ENCODE peak calls at places on chromosome 9, in four cellular contexts. R, Q, X and Y are unnamed samples.

GRCh38 chr9:130948266-130948665 is 9.2 kb upstream of the FIBCD1 start:
- DNase-seq in R (no peak), Q (no peak), X (peak), Y (no peak)

GRCh38 chr9:88993871-88994819 is 2.9 kb downstream of the S1PR3 start:
- DNase-seq in R (no peak), Q (no peak), X (no peak), Y (no peak)

GRCh38 chr9:28234899-28235277 is 661.6 kb upstream of the C9orf72 start:
- DNase-seq in R (no peak), Q (no peak), X (no peak), Y (no peak)

GRCh38 chr9:129994947-129995346 is 48.0 kb downstream of the FNBP1 start:
- DNase-seq in R (no peak), Q (no peak), X (no peak), Y (peak)

GRCh38 chr9:116327702-116328440 is 174.3 kb downstream of the PAPPA start:
- DNase-seq in R (no peak), Q (no peak), X (no peak), Y (no peak)

GRCh38 chr9:123990427-123990826 is 21.1 kb upstream of the LHX2 start:
- DNase-seq in R (no peak), Q (no peak), X (no peak), Y (no peak)

GRCh38 chr9:107137495-107138202 is 145.4 kb upstream of the RAD23B start:
- DNase-seq in R (no peak), Q (peak), X (peak), Y (peak)

GRCh38 chr9:10876333-10876732 is 263.5 kb upstream of the PTPRD start:
- DNase-seq in R (no peak), Q (no peak), X (no peak), Y (peak)

GRCh38 chr9:73039253-73039915 is 86.5 kb upstream of the ALDH1A1 start:
- DNase-seq in R (no peak), Q (no peak), X (no peak), Y (peak)

GRCh38 chr9:134243778-134244467 is 79.6 kb upstream of the RNU6ATAC start:
- DNase-seq in R (peak), Q (no peak), X (no peak), Y (no peak)

GRCh38 chr9:118522093-118523028 is 818.2 kb downstream of the TLR4 start:
- DNase-seq in R (peak), Q (peak), X (no peak), Y (peak)

GRCh38 chr9:17531642-17532254 is 47.1 kb upstream of the SH3GL2 start:
- DNase-seq in R (no peak), Q (peak), X (peak), Y (peak)

GRCh38 chr9:84141762-84142370 is 161.3 kb downstream of the RMI1 start:
- DNase-seq in R (no peak), Q (no peak), X (no peak), Y (no peak)

GRCh38 chr9:136720251-136720886 is 8.0 kb downstream of the DIPK1B start:
- DNase-seq in R (no peak), Q (no peak), X (no peak), Y (peak)

GRCh38 chr9:37026085-37026935 is 7.8 kb downstream of the PAX5 start:
- DNase-seq in R (no peak), Q (no peak), X (no peak), Y (no peak)

GRCh38 chr9:68979538-68980314 is 34.2 kb downstream of the PRKACG start:
- DNase-seq in R (no peak), Q (no peak), X (no peak), Y (no peak)

GRCh38 chr9:109245300-109245897 is 75.5 kb downstream of the EPB41L4B start:
- DNase-seq in R (no peak), Q (no peak), X (no peak), Y (peak)

GRCh38 chr9:125544988-125545651 is 161.9 kb downstream of the MAPKAP1 start:
- DNase-seq in R (no peak), Q (no peak), X (no peak), Y (peak)

GRCh38 chr9:69932901-69933300 is 110.7 kb upstream of the MAMDC2 start:
- DNase-seq in R (no peak), Q (peak), X (no peak), Y (peak)

GRCh38 chr9:133781828-133782135 is 43.6 kb upstream of the SARDH start:
- DNase-seq in R (no peak), Q (no peak), X (no peak), Y (no peak)

GRCh38 chr9:95047452-95048224 is 269.9 kb downstream of the FANCC start:
- DNase-seq in R (no peak), Q (no peak), X (no peak), Y (no peak)
- H3K9ac ChIP-seq in R (no peak), Q (no peak), X (no peak), Y (no peak)

DNA sequence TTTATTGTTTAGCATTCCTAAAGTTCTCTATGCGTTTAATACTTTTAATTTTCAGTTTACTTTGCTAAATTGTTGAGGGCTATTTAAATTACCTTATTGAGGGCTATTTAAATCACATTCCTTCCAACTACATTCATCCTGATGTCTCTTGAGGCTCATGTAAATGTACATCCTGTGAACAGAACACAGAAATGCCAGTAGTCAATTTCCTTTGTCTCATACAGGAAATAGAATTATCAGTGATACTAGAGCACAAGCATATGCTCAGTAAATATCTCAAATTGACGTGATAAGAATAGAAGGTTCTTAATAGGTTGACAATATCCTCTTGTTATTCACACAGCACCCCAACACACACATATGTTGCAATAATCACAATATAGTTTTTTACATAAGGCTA is 449.0 kb downstream of the CYLC2 start:
- DNase-seq in R (no peak), Q (no peak), X (no peak), Y (no peak)
- H2AFZ ChIP-seq in R (no peak), Q (no peak), X (no peak), Y (no peak)

GRCh38 chr9:95045751-95046150 is 271.8 kb downstream of the FANCC start:
- DNase-seq in R (no peak), Q (no peak), X (no peak), Y (no peak)

GRCh38 chr9:95053611-95054440 is 263.7 kb downstream of the FANCC start:
- DNase-seq in R (no peak), Q (no peak), X (no peak), Y (no peak)

GRCh38 chr9:95044731-95045508 is 272.6 kb downstream of the FANCC start:
- DNase-seq in R (no peak), Q (no peak), X (no peak), Y (no peak)

GRCh38 chr9:95048225-95049087 is 269.1 kb downstream of the FANCC start:
- DNase-seq in R (no peak), Q (peak), X (peak), Y (peak)

DNA sequence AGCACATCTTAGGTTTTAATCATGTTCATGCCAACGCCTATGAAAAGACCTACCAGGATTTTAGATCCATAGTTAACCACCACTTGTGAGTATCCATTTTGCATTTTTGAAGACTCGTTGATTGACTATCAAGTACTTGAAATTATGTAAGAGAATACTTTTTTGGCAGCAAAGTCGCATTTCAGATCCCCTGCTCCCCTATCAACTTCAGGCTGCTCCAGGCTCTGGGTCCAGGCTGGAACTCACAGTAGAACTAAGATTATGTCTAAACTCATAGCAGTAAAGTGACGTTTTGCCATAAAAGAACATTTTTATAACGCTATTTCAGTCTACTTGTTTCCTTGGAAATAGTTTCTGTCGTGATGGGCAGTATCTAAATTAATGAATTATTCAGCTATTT is 267.7 kb downstream of the FANCC start:
- DNase-seq in R (no peak), Q (no peak), X (peak), Y (no peak)
- TF ChIP-seq MYC in R (no peak), Q (no peak), X (no peak), Y (no peak)

GRCh38 chr9:99074902-99075245 is 30.0 kb upstream of the TGFBR1 start:
- DNase-seq in R (no peak), Q (no peak), X (no peak), Y (no peak)

GRCh38 chr9:99076483-99077171 is 28.3 kb upstream of the TGFBR1 start:
- DNase-seq in R (no peak), Q (no peak), X (peak), Y (no peak)

GRCh38 chr9:99073985-99074901 is 30.7 kb upstream of the TGFBR1 start:
- DNase-seq in R (no peak), Q (no peak), X (peak), Y (no peak)

GRCh38 chr9:99075246-99075912 is 29.5 kb upstream of the TGFBR1 start:
- DNase-seq in R (no peak), Q (no peak), X (peak), Y (no peak)

DNA sequence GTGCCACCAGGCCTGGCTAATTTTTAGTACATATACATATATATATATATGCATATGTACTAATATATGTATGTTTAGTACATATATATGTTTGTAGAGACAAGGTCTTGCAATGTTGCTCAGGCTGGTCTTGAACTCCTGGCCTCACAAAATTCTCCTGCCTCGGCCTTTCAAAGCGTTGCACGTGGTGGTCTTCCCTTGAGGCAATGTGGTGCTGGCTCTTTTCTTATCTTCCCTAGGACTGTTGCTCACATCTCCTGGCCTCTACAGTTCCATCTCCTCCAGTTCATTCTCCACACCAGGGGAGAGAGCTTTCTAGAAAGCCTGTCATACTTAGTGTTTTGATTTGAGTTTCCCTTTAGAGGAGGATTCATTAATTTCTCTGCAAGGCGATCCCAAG is 28.9 kb upstream of the TGFBR1 start:
- DNase-seq in R (no peak), Q (no peak), X (no peak), Y (no peak)
- H3K9ac ChIP-seq in R (no peak), Q (no peak), X (no peak), Y (no peak)